ENCODE peak calls at places on chromosomes 6 and 20, in ten cellular contexts. U, S, G, H, C, X, O, Z, R and M are unnamed samples.
A peak's percentile ranks its signal among the peaks of the same experiment; 100 is the strongest.

GRCh38 chr6:96470296-96470695 is 51.3 kb upstream of the UFL1 start:
- DNase-seq in U (no peak), S (no peak), G (no peak), H (no peak), C (no peak), X (no peak), O (no peak), Z (no peak), R (no peak), M (no peak)

GRCh38 chr6:145865595-145865994 is 51.0 kb upstream of the FBXO30 start:
- DNase-seq in U (no peak), S (no peak), G (no peak), H (no peak), C (no peak), X (no peak), O (no peak), Z (no peak), R (no peak), M (no peak)

GRCh38 chr6:39952170-39952569 is 17.9 kb upstream of the MOCS1 start:
- DNase-seq in U (no peak), S (no peak), G (no peak), H (no peak), C (no peak), X (peak; percentile 62), O (no peak), Z (no peak), R (no peak), M (no peak)

GRCh38 chr6:26017567-26017966 is 55.0 kb downstream of the TRIM38 start:
- DNase-seq in U (peak; percentile 54), S (peak; percentile 93), G (peak; percentile 78), H (peak; percentile 81), C (no peak), X (peak; percentile 94), O (no peak), Z (peak; percentile 59), R (peak; percentile 84), M (no peak)

GRCh38 chr20:38825901-38826625 is 20.6 kb downstream of the PPP1R16B start:
- DNase-seq in U (peak; percentile 33), S (peak; percentile 14), G (no peak), H (peak; percentile 59), C (peak; percentile 85), X (peak; percentile 81), O (no peak), Z (no peak), R (peak; percentile 19), M (no peak)

GRCh38 chr6:29763491-29764289 is 40.5 kb downstream of the HLA-F start:
- DNase-seq in U (no peak), S (peak; percentile 79), G (no peak), H (peak; percentile 54), C (no peak), X (peak; percentile 92), O (no peak), Z (peak; percentile 25), R (peak; percentile 52), M (no peak)

GRCh38 chr6:195861-196360 is 96.4 kb upstream of the DUSP22 start:
- DNase-seq in U (no peak), S (no peak), G (peak; percentile 57), H (no peak), C (no peak), X (no peak), O (no peak), Z (no peak), R (no peak), M (no peak)

GRCh38 chr6:10170816-10171215 is 244.1 kb downstream of the TFAP2A start:
- DNase-seq in U (no peak), S (no peak), G (no peak), H (no peak), C (no peak), X (no peak), O (no peak), Z (no peak), R (no peak), M (no peak)

GRCh38 chr6:31178143-31179041 is 7.9 kb upstream of the POU5F1 start:
- DNase-seq in U (no peak), S (no peak), G (no peak), H (no peak), C (no peak), X (peak; percentile 28), O (no peak), Z (no peak), R (no peak), M (no peak)

DNA sequence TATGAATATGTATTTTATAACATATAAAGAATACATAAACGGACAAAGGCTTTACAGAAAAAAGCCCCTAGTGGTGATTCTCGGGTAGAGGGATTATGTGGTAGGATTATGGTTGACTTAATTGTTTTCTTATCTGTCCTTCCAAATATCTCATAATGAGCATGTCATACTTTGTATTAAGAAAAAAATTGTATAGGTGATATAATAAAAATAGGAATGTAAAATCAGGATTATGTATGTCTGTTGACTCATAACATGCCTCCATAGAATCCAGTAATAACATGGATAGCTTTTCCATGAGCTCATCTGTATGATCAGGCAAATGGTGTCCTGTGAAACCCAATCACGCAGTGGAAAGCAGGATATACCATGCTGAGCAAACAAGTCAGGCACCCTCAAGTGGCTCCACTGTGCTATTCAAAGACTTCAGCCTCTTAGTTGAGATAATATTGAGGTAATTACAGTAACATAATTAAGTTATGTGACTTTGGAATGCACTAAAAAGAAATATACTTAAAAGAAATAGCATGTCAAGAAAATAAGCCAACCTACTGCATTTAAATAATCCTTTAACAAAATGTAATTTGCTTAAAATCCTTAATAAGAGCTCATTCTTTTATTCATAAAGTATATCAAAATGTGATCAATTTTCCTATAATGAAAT is 39.6 kb upstream of the PRELID3B start:
- DNase-seq in U (no peak), S (peak; percentile 20), G (no peak), H (peak; percentile 64), C (peak; percentile 30), X (peak; percentile 69), O (no peak), Z (no peak), R (peak; percentile 6), M (no peak)
- TF ChIP-seq CTCF in U (peak; percentile 39), S (peak; percentile 29), G (peak; percentile 27), H (peak; percentile 36), C (no peak), X (peak; percentile 35), O (peak; percentile 59), Z (no peak), R (peak; percentile 22), M (peak; percentile 57)

GRCh38 chr6:35733633-35734032 is 3.2 kb upstream of the ARMC12 start:
- DNase-seq in U (no peak), S (no peak), G (no peak), H (no peak), C (no peak), X (no peak), O (no peak), Z (no peak), R (no peak), M (no peak)
- TF ChIP-seq CTCF in U (no peak), S (no peak), G (no peak), H (no peak), C (no peak), X (no peak), O (no peak), Z (no peak), R (no peak), M (no peak)

DNA sequence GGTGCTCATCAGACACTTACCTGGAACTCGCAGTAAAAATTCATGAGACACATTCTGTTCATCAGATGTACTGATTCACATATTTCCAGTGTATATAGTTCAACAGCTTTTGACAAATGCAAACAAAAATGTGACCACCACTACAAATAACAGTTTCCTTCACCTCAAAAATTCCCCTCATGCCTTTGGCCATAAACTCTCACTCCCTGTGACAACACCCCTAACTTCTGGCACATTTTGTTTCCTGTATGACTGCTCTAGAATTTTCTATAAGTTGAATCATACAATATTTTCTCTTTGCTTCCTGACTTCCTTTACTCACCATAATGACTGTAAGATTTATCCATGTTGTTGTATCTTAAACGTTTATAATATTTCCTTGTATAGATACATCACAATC is 63.7 kb downstream of the C6orf118 start:
- DNase-seq in U (no peak), S (no peak), G (no peak), H (no peak), C (no peak), X (peak; percentile 55), O (no peak), Z (no peak), R (no peak), M (no peak)
- TF ChIP-seq CTCF in U (no peak), S (no peak), G (no peak), H (no peak), C (no peak), X (no peak), O (no peak), Z (no peak), R (no peak), M (no peak)

DNA sequence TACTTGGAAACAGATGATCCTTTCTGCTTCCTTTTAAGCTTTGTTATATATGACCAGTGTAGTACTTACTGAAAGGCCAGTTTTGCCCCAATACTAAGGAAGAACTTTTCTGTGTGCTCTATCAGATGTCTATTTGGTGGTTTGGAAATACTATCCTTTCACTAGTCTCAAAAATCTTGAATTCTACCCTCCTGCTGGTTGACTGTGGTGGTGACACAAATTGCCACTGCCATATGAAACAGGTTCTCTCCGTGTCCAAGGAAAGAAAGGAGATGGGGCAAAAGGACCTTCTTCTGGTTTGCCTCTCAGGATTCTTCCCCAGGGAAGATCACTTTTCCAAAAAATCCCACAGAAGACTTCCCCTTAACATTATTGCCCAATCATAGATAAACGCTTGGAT is 6.2 kb downstream of the GJE1 start:
- DNase-seq in U (no peak), S (no peak), G (no peak), H (no peak), C (no peak), X (no peak), O (no peak), Z (no peak), R (no peak), M (no peak)
- TF ChIP-seq CTCF in U (no peak), S (no peak), G (no peak), H (no peak), C (no peak), X (peak; percentile 1), O (no peak), Z (no peak), R (no peak), M (no peak)